ENCODE peak calls at places on chromosomes 3 and 15, in ten cellular contexts. L is CD4-positive, alpha-beta T cell; M is IMR-90; D is AG04449; S is AG09319; C is mammary epithelial cell; G is left ventricle myocardium inferior; N is activated CD8-positive, alpha-beta T cell treated with anti-CD3 and anti-CD28 coated beads for 36 hours; K is ascending aorta; F is DND-41. Z is an unnamed sample.

GRCh38 chr15:66515901-66516322 is 10.8 kb downstream of the ZWILCH start:
- DNase-seq in L (no peak), M (no peak), D (no peak), S (no peak), C (no peak), G (no peak), N (no peak), K (no peak), F (no peak), Z (no peak)

GRCh38 chr15:59501531-59502113 is 63.6 kb downstream of the FAM81A start:
- DNase-seq in L (no peak), M (peak), D (no peak), S (no peak), C (peak), G (no peak), N (peak), K (no peak), F (no peak), Z (peak)

GRCh38 chr3:53495518-53496501 is 1.4 kb downstream of the CACNA1D start:
- DNase-seq in L (no peak), M (no peak), D (no peak), S (no peak), C (no peak), G (no peak), N (peak), K (no peak), F (no peak), Z (peak)

GRCh38 chr3:48564022-48564421 is 441 bp upstream of the UCN2 start:
- DNase-seq in L (no peak), M (peak), D (no peak), S (peak), C (peak), G (no peak), N (peak), K (peak), F (no peak), Z (no peak)

GRCh38 chr15:101420232-101420631 is 69.3 kb downstream of the PCSK6 start:
- DNase-seq in L (no peak), M (no peak), D (no peak), S (no peak), C (no peak), G (no peak), N (no peak), K (no peak), F (no peak), Z (no peak)

GRCh38 chr3:141972394-141972793 is 96.0 kb downstream of the ATP1B3 start:
- DNase-seq in L (no peak), M (no peak), D (no peak), S (no peak), C (peak), G (no peak), N (no peak), K (no peak), F (no peak), Z (no peak)

GRCh38 chr15:74924525-74924924 is 13.3 kb downstream of the COX5A start:
- DNase-seq in L (no peak), M (no peak), D (no peak), S (no peak), C (no peak), G (no peak), N (no peak), K (no peak), F (no peak), Z (no peak)

GRCh38 chr15:92394327-92395175 is 870 bp downstream of the ST8SIA2 start:
- DNase-seq in L (no peak), M (no peak), D (no peak), S (no peak), C (no peak), G (no peak), N (no peak), K (no peak), F (no peak), Z (no peak)

GRCh38 chr3:172859035-172859434 is 108.5 kb downstream of the ECT2 start:
- DNase-seq in L (no peak), M (peak), D (no peak), S (no peak), C (no peak), G (no peak), N (no peak), K (no peak), F (no peak), Z (no peak)

GRCh38 chr3:128408693-128409620 is 57.7 kb downstream of the DNAJB8 start:
- DNase-seq in L (no peak), M (no peak), D (no peak), S (no peak), C (no peak), G (peak), N (no peak), K (no peak), F (no peak), Z (no peak)

GRCh38 chr3:197417451-197417850 is 119.0 kb upstream of the DLG1 start:
- DNase-seq in L (no peak), M (peak), D (no peak), S (no peak), C (peak), G (no peak), N (no peak), K (no peak), F (no peak), Z (no peak)

GRCh38 chr15:91592586-91592985 is 260.9 kb upstream of the SLCO3A1 start:
- DNase-seq in L (no peak), M (no peak), D (no peak), S (no peak), C (no peak), G (no peak), N (no peak), K (no peak), F (no peak), Z (no peak)

GRCh38 chr3:169769287-169770181 is at the start of gene ACTRT3:
- DNase-seq in L (peak), M (peak), D (no peak), S (no peak), C (peak), G (peak), N (peak), K (no peak), F (peak), Z (peak)

GRCh38 chr15:90174140-90174891 is 26.8 kb upstream of the SEMA4B start:
- DNase-seq in L (no peak), M (no peak), D (no peak), S (no peak), C (peak), G (peak), N (no peak), K (peak), F (no peak), Z (no peak)

GRCh38 chr3:62559831-62560445 is 186.6 kb upstream of the FEZF2 start:
- DNase-seq in L (no peak), M (peak), D (no peak), S (peak), C (no peak), G (no peak), N (no peak), K (no peak), F (no peak), Z (no peak)

GRCh38 chr15:25565470-25566264 is 126.8 kb upstream of the UBE3A start:
- DNase-seq in L (no peak), M (no peak), D (no peak), S (no peak), C (no peak), G (peak), N (no peak), K (no peak), F (no peak), Z (no peak)

GRCh38 chr3:61772439-61772838 is 211.1 kb downstream of the PTPRG start:
- DNase-seq in L (no peak), M (peak), D (peak), S (no peak), C (no peak), G (no peak), N (no peak), K (no peak), F (no peak), Z (no peak)

GRCh38 chr3:181265750-181266333 is 276.3 kb upstream of the DNAJC19 start:
- DNase-seq in L (no peak), M (no peak), D (no peak), S (no peak), C (peak), G (no peak), N (no peak), K (no peak), F (no peak), Z (peak)

GRCh38 chr15:68285243-68285980 is 7.9 kb downstream of the FEM1B start:
- DNase-seq in L (no peak), M (no peak), D (no peak), S (no peak), C (no peak), G (no peak), N (no peak), K (no peak), F (no peak), Z (no peak)

GRCh38 chr3:194003128-194004057 is 132.6 kb upstream of the HES1 start:
- DNase-seq in L (no peak), M (peak), D (peak), S (peak), C (peak), G (peak), N (peak), K (peak), F (peak), Z (peak)

GRCh38 chr15:43268111-43269105 is 1.7 kb upstream of the TGM5 start:
- DNase-seq in L (no peak), M (no peak), D (no peak), S (no peak), C (no peak), G (no peak), N (peak), K (no peak), F (peak), Z (peak)

GRCh38 chr3:29427266-29428103 is 146.6 kb downstream of the RBMS3 start:
- DNase-seq in L (no peak), M (no peak), D (peak), S (peak), C (no peak), G (no peak), N (no peak), K (no peak), F (no peak), Z (no peak)

GRCh38 chr15:44550256-44550655 is 13.3 kb downstream of the EIF3J start:
- DNase-seq in L (no peak), M (peak), D (no peak), S (no peak), C (no peak), G (no peak), N (no peak), K (no peak), F (no peak), Z (no peak)

GRCh38 chr3:111605016-111605415 is 9.9 kb upstream of the ZBED2 start:
- DNase-seq in L (no peak), M (peak), D (no peak), S (no peak), C (peak), G (no peak), N (no peak), K (no peak), F (no peak), Z (no peak)

GRCh38 chr3:45907769-45908705 is 21.7 kb downstream of the CCR9 start:
- DNase-seq in L (no peak), M (peak), D (peak), S (no peak), C (no peak), G (no peak), N (peak), K (no peak), F (peak), Z (no peak)

GRCh38 chr15:25724899-25725298 is 138.2 kb downstream of the ATP10A start:
- DNase-seq in L (no peak), M (no peak), D (no peak), S (no peak), C (no peak), G (no peak), N (no peak), K (no peak), F (no peak), Z (no peak)

GRCh38 chr15:49270541-49271421 is 100.7 kb downstream of the GALK2 start:
- DNase-seq in L (no peak), M (peak), D (peak), S (no peak), C (no peak), G (peak), N (no peak), K (no peak), F (no peak), Z (no peak)

GRCh38 chr3:11846281-11847034 is at the start of gene TAMM41:
- DNase-seq in L (peak), M (peak), D (peak), S (peak), C (peak), G (peak), N (peak), K (peak), F (peak), Z (peak)

GRCh38 chr3:11847035-11847394 is 330 bp upstream of the TAMM41 start:
- DNase-seq in L (no peak), M (no peak), D (no peak), S (no peak), C (no peak), G (no peak), N (no peak), K (no peak), F (no peak), Z (no peak)

GRCh38 chr3:11850003-11850402 is 3.3 kb upstream of the TAMM41 start:
- DNase-seq in L (no peak), M (no peak), D (no peak), S (no peak), C (no peak), G (no peak), N (no peak), K (no peak), F (no peak), Z (no peak)

GRCh38 chr3:11845661-11846060 is 1.0 kb downstream of the TAMM41 start:
- DNase-seq in L (no peak), M (no peak), D (no peak), S (no peak), C (no peak), G (no peak), N (peak), K (no peak), F (peak), Z (peak)

GRCh38 chr3:11847607-11848006 is 922 bp upstream of the TAMM41 start:
- DNase-seq in L (no peak), M (no peak), D (no peak), S (no peak), C (no peak), G (no peak), N (peak), K (no peak), F (no peak), Z (peak)
- TF ChIP-seq CTCF in L (no peak), M (no peak), D (no peak), S (no peak), C (peak), G (no peak), N (no peak), K (no peak), F (peak), Z (no peak)

DNA sequence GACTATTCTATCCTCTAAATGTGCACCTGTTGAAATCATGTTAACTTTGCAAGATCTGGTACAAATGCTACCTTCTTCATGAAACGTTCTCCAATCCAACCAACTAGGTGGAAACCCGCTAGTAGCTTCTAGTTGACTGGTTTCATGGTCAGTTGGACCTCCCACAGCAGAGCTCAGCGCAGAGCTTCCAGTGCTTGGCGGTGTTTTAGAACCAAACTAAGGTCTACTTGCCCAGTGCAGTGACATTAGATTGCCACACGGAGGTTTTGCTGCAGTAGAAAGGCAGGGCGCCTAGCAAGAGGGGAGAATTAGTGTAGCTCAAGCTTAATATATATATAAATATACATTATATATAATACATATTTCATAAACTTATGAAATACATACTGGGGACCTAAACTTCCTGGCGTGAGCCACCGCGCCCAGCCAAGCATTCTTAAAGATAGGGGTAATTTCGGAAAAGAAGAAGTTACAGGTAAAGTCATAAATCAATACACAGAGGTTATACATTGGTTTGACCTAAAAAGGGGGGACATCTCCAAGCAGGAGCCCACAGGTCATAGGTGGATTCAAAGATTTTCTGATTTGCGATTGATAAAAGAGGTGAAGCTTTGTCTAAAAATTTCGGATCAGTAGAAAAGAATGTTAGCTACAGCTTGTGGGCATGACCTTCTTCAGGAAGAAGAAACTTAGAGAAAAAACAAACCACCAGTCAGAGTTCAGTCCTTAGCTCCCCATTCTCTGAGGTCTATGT is 2.0 kb upstream of the OXSR1 start:
- DNase-seq in L (no peak), M (no peak), D (no peak), S (no peak), C (no peak), G (no peak), N (peak), K (no peak), F (peak), Z (no peak)
- TF ChIP-seq CTCF in L (no peak), M (no peak), D (no peak), S (no peak), C (peak), G (no peak), N (peak), K (no peak), F (peak), Z (no peak)

GRCh38 chr3:159280792-159281191 is 478.9 kb downstream of the MFSD1 start:
- DNase-seq in L (no peak), M (no peak), D (no peak), S (no peak), C (no peak), G (no peak), N (no peak), K (no peak), F (no peak), Z (no peak)

GRCh38 chr3:159280326-159280725 is 478.5 kb downstream of the MFSD1 start:
- DNase-seq in L (no peak), M (no peak), D (no peak), S (no peak), C (no peak), G (no peak), N (no peak), K (no peak), F (no peak), Z (no peak)
- TF ChIP-seq CTCF in L (no peak), M (no peak), D (no peak), S (no peak), C (no peak), G (no peak), N (no peak), K (no peak), F (no peak), Z (no peak)

GRCh38 chr15:95684693-95685115 is 645.8 kb upstream of the NR2F2 start:
- DNase-seq in L (no peak), M (peak), D (no peak), S (no peak), C (peak), G (no peak), N (no peak), K (no peak), F (no peak), Z (no peak)
- TF ChIP-seq CTCF in L (no peak), M (no peak), D (no peak), S (no peak), C (no peak), G (no peak), N (no peak), K (no peak), F (no peak), Z (no peak)

DNA sequence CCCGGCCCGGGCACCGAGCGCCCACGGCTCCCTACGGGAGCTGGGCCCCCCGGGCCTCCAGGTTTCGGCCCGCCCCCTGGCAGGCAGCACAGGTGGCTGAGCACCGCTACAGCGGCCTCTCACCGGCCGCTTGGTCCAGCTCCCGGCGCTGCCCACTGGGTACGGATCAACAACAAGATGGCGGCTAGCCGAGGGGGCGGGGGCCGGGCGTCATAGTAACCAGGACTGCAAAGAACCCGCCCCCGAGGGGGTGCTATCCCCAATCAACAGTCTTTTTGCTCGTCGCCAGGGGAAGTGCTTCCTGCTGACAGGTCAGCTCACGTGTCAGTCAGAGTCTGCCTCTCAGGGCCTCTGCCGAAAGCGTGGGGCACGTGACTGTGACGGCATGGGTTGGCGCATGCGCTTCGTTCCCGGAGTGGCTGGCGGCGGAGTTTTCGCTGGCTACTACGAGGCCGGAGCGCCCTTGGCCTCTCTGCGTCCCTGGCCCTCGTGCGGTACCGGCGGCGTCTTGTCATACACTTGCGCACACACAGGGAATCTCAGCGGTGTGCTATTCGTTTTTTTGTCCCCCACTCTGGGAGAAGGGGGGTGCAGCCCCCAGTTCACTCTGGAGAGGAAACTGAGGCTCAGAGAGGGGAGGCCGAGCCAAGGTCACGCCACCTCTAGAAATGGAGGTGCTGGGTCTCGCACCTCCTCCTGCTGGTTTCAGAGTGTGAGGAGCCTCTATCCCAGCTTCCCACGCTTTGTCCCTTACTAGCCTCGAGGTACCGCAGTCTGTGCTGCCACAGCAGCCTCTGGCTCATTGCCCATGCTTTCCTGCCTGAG is at the start of gene IP6K1:
- DNase-seq in L (peak), M (peak), D (peak), S (peak), C (peak), G (peak), N (peak), K (peak), F (peak), Z (peak)
- TF ChIP-seq CTCF in L (no peak), M (no peak), D (no peak), S (no peak), C (no peak), G (no peak), N (no peak), K (no peak), F (no peak), Z (no peak)

GRCh38 chr3:57080171-57080570 is 19.7 kb downstream of the SPATA12 start:
- DNase-seq in L (no peak), M (no peak), D (no peak), S (no peak), C (no peak), G (no peak), N (no peak), K (no peak), F (no peak), Z (no peak)

GRCh38 chr3:57079221-57079831 is 18.9 kb downstream of the SPATA12 start:
- DNase-seq in L (no peak), M (no peak), D (no peak), S (no peak), C (peak), G (peak), N (peak), K (no peak), F (no peak), Z (peak)

GRCh38 chr3:57076422-57076951 is 16.0 kb downstream of the SPATA12 start:
- DNase-seq in L (no peak), M (no peak), D (no peak), S (no peak), C (no peak), G (no peak), N (no peak), K (no peak), F (no peak), Z (no peak)

GRCh38 chr3:57077630-57078365 is 17.3 kb downstream of the SPATA12 start:
- DNase-seq in L (no peak), M (no peak), D (no peak), S (no peak), C (no peak), G (no peak), N (no peak), K (no peak), F (no peak), Z (no peak)

DNA sequence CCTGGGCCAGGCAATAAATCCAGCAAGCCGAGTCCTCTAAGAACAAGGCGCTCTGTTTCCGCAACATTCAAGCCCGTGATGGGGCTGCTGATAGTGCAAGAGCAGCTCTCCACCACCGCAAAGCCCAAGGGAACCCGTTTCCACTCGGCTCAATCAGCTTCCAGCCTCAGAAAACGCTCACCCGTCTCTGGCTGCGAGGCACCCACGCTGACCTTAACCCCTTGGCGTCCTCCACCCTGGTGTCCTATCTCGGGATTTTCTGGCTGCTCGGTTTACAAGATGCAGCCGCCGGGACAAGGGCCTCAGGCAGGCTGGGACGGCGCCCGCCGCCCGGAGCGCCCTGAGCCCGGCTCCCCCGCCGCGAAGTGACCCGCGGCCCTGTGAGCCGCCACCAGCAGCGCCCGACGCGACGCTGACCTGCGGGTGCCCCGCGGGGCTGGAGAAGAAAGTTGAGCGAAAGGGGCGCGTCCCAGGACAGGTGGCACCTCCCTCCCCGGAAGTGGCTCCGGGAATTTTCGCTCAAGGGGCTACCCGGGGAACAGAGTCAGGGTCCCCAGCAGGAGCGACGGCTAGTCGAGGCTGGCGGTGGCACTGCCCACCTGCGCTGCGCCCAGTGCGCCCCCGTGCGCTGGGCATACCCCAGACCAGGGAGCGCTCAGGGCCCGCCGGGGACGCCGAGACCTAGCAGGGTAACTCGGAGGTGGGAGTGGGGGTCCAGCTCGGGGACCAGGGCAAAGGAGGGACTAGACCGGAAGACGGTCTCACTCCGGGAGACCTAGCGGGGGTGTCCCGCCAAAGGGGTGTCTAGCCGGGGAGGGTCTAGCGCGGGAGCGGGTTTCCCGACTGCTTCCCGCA is 18.1 kb downstream of the SPATA12 start:
- DNase-seq in L (no peak), M (peak), D (no peak), S (no peak), C (peak), G (peak), N (peak), K (no peak), F (peak), Z (peak)
- TF ChIP-seq CTCF in L (no peak), M (no peak), D (peak), S (peak), C (peak), G (peak), N (no peak), K (peak), F (no peak), Z (no peak)